ENCODE peak calls at places on chromosomes 6 and 20, in four cellular contexts. X is type B pancreatic cell; T is T-helper 2 cell; D is stimulated activated naive CD4-positive, alpha-beta T cell. V is an unnamed sample.

GRCh38 chr6:170025341-170026271 is 265.3 kb downstream of the DLL1 start:
- DNase-seq in T (no peak), D (no peak), X (peak), V (no peak)

GRCh38 chr6:139135578-139136545 is 982 bp downstream of the HECA start:
- DNase-seq in D (peak), X (peak), T (peak), V (peak)

GRCh38 chr20:9977629-9978028 is 57.2 kb upstream of the ANKEF1 start:
- DNase-seq in X (no peak), T (no peak), D (no peak), V (no peak)

GRCh38 chr6:122663981-122664380 is 53.8 kb downstream of the PKIB start:
- DNase-seq in D (no peak), T (no peak), X (no peak), V (no peak)

GRCh38 chr6:3517350-3517749 is 60.5 kb upstream of the SLC22A23 start:
- DNase-seq in D (no peak), X (no peak), T (no peak), V (no peak)

GRCh38 chr20:4886771-4887527 is 114.4 kb downstream of the SLC23A2 start:
- DNase-seq in X (no peak), D (no peak), T (no peak), V (no peak)

GRCh38 chr6:96465321-96465903 is 56.2 kb upstream of the UFL1 start:
- DNase-seq in D (no peak), X (no peak), T (no peak), V (no peak)

GRCh38 chr6:142014515-142014914 is 118.2 kb upstream of the GJE1 start:
- DNase-seq in X (no peak), T (no peak), D (no peak), V (peak)

GRCh38 chr20:50163570-50164317 is 10.2 kb upstream of the PEDS1 start:
- DNase-seq in T (no peak), D (no peak), X (no peak), V (no peak)

GRCh38 chr20:343107-343506 is 3.8 kb upstream of the NRSN2 start:
- DNase-seq in X (no peak), T (no peak), D (no peak), V (no peak)

GRCh38 chr20:48794360-48794759 is 33.4 kb downstream of the PREX1 start:
- DNase-seq in D (no peak), T (no peak), X (no peak), V (peak)

GRCh38 chr20:50328996-50329898 is 138.6 kb downstream of the CEBPB start:
- DNase-seq in X (no peak), D (no peak), T (no peak), V (no peak)

GRCh38 chr6:148398686-148399085 is 56.0 kb downstream of the SASH1 start:
- DNase-seq in T (no peak), X (no peak), D (no peak), V (peak)

GRCh38 chr6:68635706-68636513 is 828 bp downstream of the ADGRB3 start:
- DNase-seq in X (no peak), T (no peak), D (no peak), V (peak)

V was measured in dermis blood vessel endothelial cell.